ENCODE peak calls at places on chromosomes 1 and 21, in seven cellular contexts. One of them, this sample, is unnamed.

GRCh38 chr1:227449051-227449450 is 114.3 kb upstream of the ZNF678 start:
- DNase-seq in cardiac muscle cell: peak
- DNase-seq in omental fat pad: no peak
- DNase-seq in type B pancreatic cell: no peak
- DNase-seq in tibial nerve: no peak
- DNase-seq in BJ: no peak
- DNase-seq in fibroblast of pulmonary artery: no peak
- DNase-seq in this sample: no peak

GRCh38 chr1:96236156-96236739 is 485.3 kb upstream of the PTBP2 start:
- DNase-seq in cardiac muscle cell: peak
- DNase-seq in omental fat pad: no peak
- DNase-seq in type B pancreatic cell: no peak
- DNase-seq in tibial nerve: peak
- DNase-seq in BJ: peak
- DNase-seq in fibroblast of pulmonary artery: peak
- DNase-seq in this sample: peak

GRCh38 chr1:212731630-212732029 is 32.0 kb upstream of the BATF3 start:
- DNase-seq in cardiac muscle cell: no peak
- DNase-seq in omental fat pad: no peak
- DNase-seq in type B pancreatic cell: no peak
- DNase-seq in tibial nerve: no peak
- DNase-seq in BJ: no peak
- DNase-seq in fibroblast of pulmonary artery: no peak
- DNase-seq in this sample: no peak

GRCh38 chr1:115890618-115891017 is 49.7 kb upstream of the NHLH2 start:
- DNase-seq in cardiac muscle cell: no peak
- DNase-seq in omental fat pad: no peak
- DNase-seq in type B pancreatic cell: no peak
- DNase-seq in tibial nerve: no peak
- DNase-seq in BJ: no peak
- DNase-seq in fibroblast of pulmonary artery: no peak
- DNase-seq in this sample: no peak

GRCh38 chr1:241706967-241707366 is 54.9 kb downstream of the WDR64 start:
- DNase-seq in cardiac muscle cell: no peak
- DNase-seq in omental fat pad: no peak
- DNase-seq in type B pancreatic cell: no peak
- DNase-seq in tibial nerve: no peak
- DNase-seq in BJ: peak
- DNase-seq in fibroblast of pulmonary artery: no peak
- DNase-seq in this sample: no peak

GRCh38 chr1:2060082-2060481 is 9.9 kb downstream of the PRKCZ start:
- DNase-seq in cardiac muscle cell: no peak
- DNase-seq in omental fat pad: no peak
- DNase-seq in type B pancreatic cell: no peak
- DNase-seq in tibial nerve: no peak
- DNase-seq in BJ: no peak
- DNase-seq in fibroblast of pulmonary artery: no peak
- DNase-seq in this sample: no peak

GRCh38 chr1:172270605-172271004 is 149.9 kb upstream of the C1orf105 start:
- DNase-seq in cardiac muscle cell: no peak
- DNase-seq in omental fat pad: no peak
- DNase-seq in type B pancreatic cell: no peak
- DNase-seq in tibial nerve: no peak
- DNase-seq in BJ: no peak
- DNase-seq in fibroblast of pulmonary artery: no peak
- DNase-seq in this sample: no peak

GRCh38 chr1:65339866-65340483 is 30.6 kb downstream of the DNAJC6 start:
- DNase-seq in cardiac muscle cell: peak
- DNase-seq in omental fat pad: no peak
- DNase-seq in type B pancreatic cell: no peak
- DNase-seq in tibial nerve: no peak
- DNase-seq in BJ: no peak
- DNase-seq in fibroblast of pulmonary artery: peak
- DNase-seq in this sample: peak

GRCh38 chr1:53549781-53550180 is 90.6 kb downstream of the DMRTB1 start:
- DNase-seq in cardiac muscle cell: no peak
- DNase-seq in omental fat pad: no peak
- DNase-seq in type B pancreatic cell: no peak
- DNase-seq in tibial nerve: no peak
- DNase-seq in BJ: no peak
- DNase-seq in fibroblast of pulmonary artery: no peak
- DNase-seq in this sample: no peak

GRCh38 chr1:228039006-228039481 is 32.2 kb downstream of the WNT3A start:
- DNase-seq in cardiac muscle cell: no peak
- DNase-seq in omental fat pad: no peak
- DNase-seq in type B pancreatic cell: peak
- DNase-seq in tibial nerve: no peak
- DNase-seq in BJ: no peak
- DNase-seq in fibroblast of pulmonary artery: no peak
- DNase-seq in this sample: no peak

GRCh38 chr1:67760030-67760821 is 73.0 kb downstream of the GNG12 start:
- DNase-seq in cardiac muscle cell: peak
- DNase-seq in omental fat pad: peak
- DNase-seq in type B pancreatic cell: no peak
- DNase-seq in tibial nerve: peak
- DNase-seq in BJ: no peak
- DNase-seq in fibroblast of pulmonary artery: peak
- DNase-seq in this sample: peak

GRCh38 chr1:89519779-89520358 is 4.8 kb upstream of the LRRC8B start:
- DNase-seq in cardiac muscle cell: peak
- DNase-seq in omental fat pad: no peak
- DNase-seq in type B pancreatic cell: no peak
- DNase-seq in tibial nerve: peak
- DNase-seq in BJ: no peak
- DNase-seq in fibroblast of pulmonary artery: peak
- DNase-seq in this sample: peak

GRCh38 chr1:112262301-112262700 is 133.7 kb upstream of the CTTNBP2NL start:
- DNase-seq in cardiac muscle cell: no peak
- DNase-seq in omental fat pad: no peak
- DNase-seq in type B pancreatic cell: no peak
- DNase-seq in tibial nerve: no peak
- DNase-seq in BJ: no peak
- DNase-seq in fibroblast of pulmonary artery: no peak
- DNase-seq in this sample: no peak

GRCh38 chr21:45993210-45994085 is 11.9 kb downstream of the COL6A1 start:
- DNase-seq in cardiac muscle cell: no peak
- DNase-seq in omental fat pad: peak
- DNase-seq in type B pancreatic cell: peak
- DNase-seq in tibial nerve: no peak
- DNase-seq in BJ: no peak
- DNase-seq in fibroblast of pulmonary artery: no peak
- DNase-seq in this sample: no peak

GRCh38 chr1:208278638-208279037 is 34.5 kb upstream of the PLXNA2 start:
- DNase-seq in cardiac muscle cell: no peak
- DNase-seq in omental fat pad: no peak
- DNase-seq in type B pancreatic cell: no peak
- DNase-seq in tibial nerve: no peak
- DNase-seq in BJ: no peak
- DNase-seq in fibroblast of pulmonary artery: no peak
- DNase-seq in this sample: no peak

GRCh38 chr1:86423873-86424272 is at the start of gene CLCA2:
- DNase-seq in cardiac muscle cell: no peak
- DNase-seq in omental fat pad: no peak
- DNase-seq in type B pancreatic cell: no peak
- DNase-seq in tibial nerve: no peak
- DNase-seq in BJ: no peak
- DNase-seq in fibroblast of pulmonary artery: no peak
- DNase-seq in this sample: no peak

GRCh38 chr1:247433922-247434476 is 18.0 kb downstream of the NLRP3 start:
- DNase-seq in cardiac muscle cell: no peak
- DNase-seq in omental fat pad: no peak
- DNase-seq in type B pancreatic cell: no peak
- DNase-seq in tibial nerve: no peak
- DNase-seq in BJ: no peak
- DNase-seq in fibroblast of pulmonary artery: no peak
- DNase-seq in this sample: no peak

GRCh38 chr1:246798606-246799496 is 74.6 kb downstream of the SCCPDH start:
- DNase-seq in cardiac muscle cell: no peak
- DNase-seq in omental fat pad: no peak
- DNase-seq in type B pancreatic cell: no peak
- DNase-seq in tibial nerve: no peak
- DNase-seq in BJ: no peak
- DNase-seq in fibroblast of pulmonary artery: no peak
- DNase-seq in this sample: no peak

GRCh38 chr1:31704261-31705079 is 653 bp upstream of the COL16A1 start:
- DNase-seq in cardiac muscle cell: no peak
- DNase-seq in omental fat pad: no peak
- DNase-seq in type B pancreatic cell: no peak
- DNase-seq in tibial nerve: peak
- DNase-seq in BJ: no peak
- DNase-seq in fibroblast of pulmonary artery: peak
- DNase-seq in this sample: no peak

GRCh38 chr21:26844258-26845065 is 747 bp downstream of the ADAMTS1 start:
- DNase-seq in cardiac muscle cell: peak
- DNase-seq in omental fat pad: no peak
- DNase-seq in type B pancreatic cell: no peak
- DNase-seq in tibial nerve: peak
- DNase-seq in BJ: no peak
- DNase-seq in fibroblast of pulmonary artery: peak
- DNase-seq in this sample: peak

GRCh38 chr1:36222481-36223372 is 1.5 kb upstream of the THRAP3 start:
- DNase-seq in cardiac muscle cell: no peak
- DNase-seq in omental fat pad: no peak
- DNase-seq in type B pancreatic cell: no peak
- DNase-seq in tibial nerve: no peak
- DNase-seq in BJ: no peak
- DNase-seq in fibroblast of pulmonary artery: no peak
- DNase-seq in this sample: no peak

GRCh38 chr1:36211841-36212240 is 12.4 kb upstream of the THRAP3 start:
- DNase-seq in cardiac muscle cell: no peak
- DNase-seq in omental fat pad: no peak
- DNase-seq in type B pancreatic cell: no peak
- DNase-seq in tibial nerve: no peak
- DNase-seq in BJ: no peak
- DNase-seq in fibroblast of pulmonary artery: no peak
- DNase-seq in this sample: no peak

GRCh38 chr1:36223373-36223995 is 759 bp upstream of the THRAP3 start:
- DNase-seq in cardiac muscle cell: no peak
- DNase-seq in omental fat pad: no peak
- DNase-seq in type B pancreatic cell: no peak
- DNase-seq in tibial nerve: peak
- DNase-seq in BJ: no peak
- DNase-seq in fibroblast of pulmonary artery: peak
- DNase-seq in this sample: peak

GRCh38 chr1:36212782-36213181 is 11.5 kb upstream of the THRAP3 start:
- DNase-seq in cardiac muscle cell: no peak
- DNase-seq in omental fat pad: no peak
- DNase-seq in type B pancreatic cell: no peak
- DNase-seq in tibial nerve: no peak
- DNase-seq in BJ: no peak
- DNase-seq in fibroblast of pulmonary artery: no peak
- DNase-seq in this sample: no peak

GRCh38 chr1:36217667-36218066 is 6.6 kb upstream of the THRAP3 start:
- DNase-seq in cardiac muscle cell: peak
- DNase-seq in omental fat pad: no peak
- DNase-seq in type B pancreatic cell: no peak
- DNase-seq in tibial nerve: no peak
- DNase-seq in BJ: no peak
- DNase-seq in fibroblast of pulmonary artery: peak
- DNase-seq in this sample: peak
- TF ChIP-seq CTCF in cardiac muscle cell: peak
- TF ChIP-seq CTCF in omental fat pad: no peak
- TF ChIP-seq CTCF in type B pancreatic cell: no peak
- TF ChIP-seq CTCF in tibial nerve: no peak
- TF ChIP-seq CTCF in BJ: peak
- TF ChIP-seq CTCF in fibroblast of pulmonary artery: peak
- TF ChIP-seq CTCF in this sample: peak

GRCh38 chr1:220089650-220090556 is at the start of gene BPNT1:
- DNase-seq in cardiac muscle cell: peak
- DNase-seq in omental fat pad: peak
- DNase-seq in type B pancreatic cell: peak
- DNase-seq in tibial nerve: peak
- DNase-seq in BJ: peak
- DNase-seq in fibroblast of pulmonary artery: peak
- DNase-seq in this sample: peak
- TF ChIP-seq CTCF in cardiac muscle cell: no peak
- TF ChIP-seq CTCF in omental fat pad: no peak
- TF ChIP-seq CTCF in type B pancreatic cell: peak
- TF ChIP-seq CTCF in tibial nerve: peak
- TF ChIP-seq CTCF in BJ: no peak
- TF ChIP-seq CTCF in fibroblast of pulmonary artery: no peak
- TF ChIP-seq CTCF in this sample: no peak

DNA sequence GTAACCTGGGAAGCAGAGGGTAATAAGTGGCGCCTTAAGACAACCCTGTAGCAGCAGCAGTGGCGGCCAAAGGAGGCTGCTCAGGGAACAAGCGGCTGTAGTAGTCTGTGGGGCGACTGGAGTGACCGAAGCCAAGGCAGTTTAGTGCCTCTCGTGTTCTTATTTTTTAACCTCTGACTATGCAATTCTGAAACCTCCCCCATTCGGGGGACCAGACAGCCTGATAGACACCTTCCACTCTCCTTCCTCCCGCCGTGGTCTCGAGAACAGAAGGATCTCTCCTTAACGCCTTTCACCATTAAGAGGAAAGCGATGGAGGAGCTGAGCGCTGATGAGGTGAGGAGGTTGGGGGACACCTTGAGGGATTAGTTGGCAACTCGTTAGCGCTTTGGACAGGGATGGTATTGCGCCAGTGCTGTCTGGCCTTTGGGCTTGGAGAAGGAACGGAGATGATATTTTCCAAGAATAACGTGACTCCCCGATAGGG is 644 bp downstream of the UBE4B start:
- DNase-seq in cardiac muscle cell: peak
- DNase-seq in omental fat pad: no peak
- DNase-seq in type B pancreatic cell: no peak
- DNase-seq in tibial nerve: no peak
- DNase-seq in BJ: no peak
- DNase-seq in fibroblast of pulmonary artery: peak
- DNase-seq in this sample: no peak
- TF ChIP-seq CTCF in cardiac muscle cell: no peak
- TF ChIP-seq CTCF in omental fat pad: no peak
- TF ChIP-seq CTCF in type B pancreatic cell: peak
- TF ChIP-seq CTCF in tibial nerve: no peak
- TF ChIP-seq CTCF in BJ: no peak
- TF ChIP-seq CTCF in fibroblast of pulmonary artery: no peak
- TF ChIP-seq CTCF in this sample: no peak

DNA sequence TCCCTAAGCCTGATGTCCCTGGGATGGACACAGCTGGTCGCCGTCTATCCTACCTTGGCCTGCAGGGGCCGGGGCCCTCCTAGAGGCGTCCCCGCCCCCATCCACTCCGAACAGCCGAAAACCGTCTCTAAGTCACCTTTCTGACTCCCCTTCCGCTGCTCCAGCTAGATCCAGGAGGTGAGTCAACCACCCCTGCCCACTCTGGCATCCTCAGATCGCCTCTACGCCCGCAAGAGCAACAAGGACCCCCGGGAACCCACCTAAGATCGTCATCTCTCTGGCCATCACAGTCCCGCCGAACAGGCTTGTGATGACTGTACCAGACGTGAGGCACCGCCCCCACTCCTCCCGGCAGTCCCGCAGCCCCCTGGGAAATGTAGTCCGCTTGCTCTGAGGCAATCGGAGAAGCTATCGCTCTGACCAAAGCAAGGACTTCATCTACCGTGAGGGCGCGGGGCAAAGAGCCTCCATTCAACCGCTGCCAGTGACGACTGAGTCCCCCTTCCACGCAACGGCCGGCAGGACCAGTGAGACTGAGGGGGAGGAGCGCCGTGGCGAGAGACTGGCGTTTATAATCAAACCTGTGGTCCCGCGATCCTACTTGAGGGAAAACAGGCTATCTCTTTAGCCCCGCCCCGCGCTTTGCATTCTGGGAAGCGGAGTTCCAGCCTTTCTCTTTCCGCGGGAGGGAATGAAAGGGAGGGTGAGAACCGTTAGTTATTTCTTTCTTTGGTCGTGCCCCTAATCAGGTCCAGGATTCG is at the start of gene HSPA13:
- DNase-seq in cardiac muscle cell: peak
- DNase-seq in omental fat pad: peak
- DNase-seq in type B pancreatic cell: peak
- DNase-seq in tibial nerve: peak
- DNase-seq in BJ: peak
- DNase-seq in fibroblast of pulmonary artery: peak
- DNase-seq in this sample: peak
- TF ChIP-seq CTCF in cardiac muscle cell: no peak
- TF ChIP-seq CTCF in omental fat pad: no peak
- TF ChIP-seq CTCF in type B pancreatic cell: peak
- TF ChIP-seq CTCF in tibial nerve: no peak
- TF ChIP-seq CTCF in BJ: peak
- TF ChIP-seq CTCF in fibroblast of pulmonary artery: no peak
- TF ChIP-seq CTCF in this sample: peak